ENCODE peak calls at places on chromosomes 7 and 10, in four cellular contexts. One of them, this sample, is unnamed.

GRCh38 chr7:114148779-114149178 is 230.0 kb upstream of the PPP1R3A start:
- DNase-seq in lower lobe of right lung: no peak
- DNase-seq in tibial artery: no peak
- DNase-seq in lung: no peak
- DNase-seq in this sample: no peak

GRCh38 chr10:49608166-49608758 is 1.8 kb upstream of the SLC18A3 start:
- DNase-seq in lower lobe of right lung: no peak
- DNase-seq in lung: no peak
- DNase-seq in tibial artery: peak; percentile 48
- DNase-seq in this sample: no peak

GRCh38 chr10:123891147-123892011 is at the start of gene CPXM2:
- DNase-seq in lung: no peak
- DNase-seq in tibial artery: peak; percentile 77
- DNase-seq in lower lobe of right lung: no peak
- DNase-seq in this sample: no peak

GRCh38 chr7:75889826-75890225 is 11.0 kb downstream of the RHBDD2 start:
- DNase-seq in tibial artery: no peak
- DNase-seq in lower lobe of right lung: no peak
- DNase-seq in lung: no peak
- DNase-seq in this sample: no peak

GRCh38 chr10:97140284-97140846 is 45.4 kb downstream of the SLIT1 start:
- DNase-seq in lung: no peak
- DNase-seq in tibial artery: peak; percentile 47
- DNase-seq in lower lobe of right lung: no peak
- DNase-seq in this sample: no peak

GRCh38 chr7:120743128-120743527 is 114.8 kb downstream of the TSPAN12 start:
- DNase-seq in lung: no peak
- DNase-seq in tibial artery: no peak
- DNase-seq in lower lobe of right lung: no peak
- DNase-seq in this sample: no peak

GRCh38 chr7:42103456-42103855 is 133.6 kb downstream of the GLI3 start:
- DNase-seq in lower lobe of right lung: no peak
- DNase-seq in tibial artery: no peak
- DNase-seq in lung: no peak
- DNase-seq in this sample: no peak

GRCh38 chr7:55113760-55114541 is 95.1 kb downstream of the EGFR start:
- DNase-seq in tibial artery: no peak
- DNase-seq in lung: no peak
- DNase-seq in lower lobe of right lung: no peak
- DNase-seq in this sample: no peak

GRCh38 chr10:53537508-53537907 is 764.9 kb upstream of the MBL2 start:
- DNase-seq in tibial artery: no peak
- DNase-seq in lower lobe of right lung: no peak
- DNase-seq in lung: no peak
- DNase-seq in this sample: no peak

GRCh38 chr7:148060724-148061123 is 529.8 kb upstream of the C7orf33 start:
- DNase-seq in lung: no peak
- DNase-seq in lower lobe of right lung: no peak
- DNase-seq in tibial artery: no peak
- DNase-seq in this sample: no peak

GRCh38 chr10:28984431-28984830 is 304.4 kb upstream of the LYZL1 start:
- DNase-seq in lung: peak; percentile 89
- DNase-seq in tibial artery: peak; percentile 96
- DNase-seq in lower lobe of right lung: peak; percentile 89
- DNase-seq in this sample: peak; percentile 21

GRCh38 chr10:132350391-132350790 is 18.4 kb downstream of the LRRC27 start:
- DNase-seq in tibial artery: peak; percentile 50
- DNase-seq in lower lobe of right lung: peak; percentile 35
- DNase-seq in lung: no peak
- DNase-seq in this sample: no peak

GRCh38 chr7:43877968-43878864 is 8.9 kb upstream of the MRPS24 start:
- DNase-seq in lower lobe of right lung: no peak
- DNase-seq in tibial artery: no peak
- DNase-seq in lung: no peak
- DNase-seq in this sample: no peak

GRCh38 chr10:74641659-74642058 is 184.7 kb upstream of the KAT6B start:
- DNase-seq in lung: no peak
- DNase-seq in tibial artery: no peak
- DNase-seq in lower lobe of right lung: no peak
- DNase-seq in this sample: no peak

GRCh38 chr10:129031233-129032150 is 435.5 kb upstream of the MGMT start:
- DNase-seq in tibial artery: no peak
- DNase-seq in lung: peak; percentile 42
- DNase-seq in lower lobe of right lung: no peak
- DNase-seq in this sample: no peak

GRCh38 chr7:44727346-44728262 is 21.0 kb upstream of the ZMIZ2 start:
- DNase-seq in tibial artery: no peak
- DNase-seq in lung: no peak
- DNase-seq in lower lobe of right lung: no peak
- DNase-seq in this sample: no peak

GRCh38 chr10:31136951-31137885 is 105.6 kb upstream of the ZNF438 start:
- DNase-seq in lower lobe of right lung: no peak
- DNase-seq in tibial artery: no peak
- DNase-seq in lung: no peak
- DNase-seq in this sample: no peak

GRCh38 chr7:3194501-3195141 is 106.4 kb upstream of the SDK1 start:
- DNase-seq in lower lobe of right lung: peak; percentile 51
- DNase-seq in tibial artery: no peak
- DNase-seq in lung: peak; percentile 38
- DNase-seq in this sample: no peak

GRCh38 chr7:5139998-5140397 is 50.0 kb upstream of the WIPI2 start:
- DNase-seq in lung: no peak
- DNase-seq in lower lobe of right lung: no peak
- DNase-seq in tibial artery: no peak
- DNase-seq in this sample: no peak

GRCh38 chr7:74083928-74084721 is 521 bp downstream of the LIMK1 start:
- DNase-seq in tibial artery: peak; percentile 73
- DNase-seq in lower lobe of right lung: peak; percentile 64
- DNase-seq in lung: no peak
- DNase-seq in this sample: no peak

GRCh38 chr7:26858229-26858568 is 6.2 kb downstream of the SKAP2 start:
- DNase-seq in lower lobe of right lung: no peak
- DNase-seq in tibial artery: no peak
- DNase-seq in lung: no peak
- DNase-seq in this sample: no peak

GRCh38 chr10:80583681-80584080 is 46.0 kb downstream of the SH2D4B start:
- DNase-seq in tibial artery: no peak
- DNase-seq in lower lobe of right lung: no peak
- DNase-seq in lung: no peak
- DNase-seq in this sample: no peak

GRCh38 chr10:49593998-49594397 is 16.1 kb upstream of the SLC18A3 start:
- DNase-seq in tibial artery: no peak
- DNase-seq in lower lobe of right lung: no peak
- DNase-seq in lung: no peak
- DNase-seq in this sample: no peak

GRCh38 chr7:107622429-107622828 is 38.2 kb upstream of the SLC26A4 start:
- DNase-seq in lower lobe of right lung: no peak
- DNase-seq in tibial artery: no peak
- DNase-seq in lung: no peak
- DNase-seq in this sample: no peak

GRCh38 chr7:77532247-77532646 is 4.8 kb upstream of the PTPN12 start:
- DNase-seq in lung: no peak
- DNase-seq in tibial artery: no peak
- DNase-seq in lower lobe of right lung: no peak
- DNase-seq in this sample: no peak

GRCh38 chr7:96985992-96986391 is 19.4 kb upstream of the DLX6 start:
- DNase-seq in lung: no peak
- DNase-seq in lower lobe of right lung: no peak
- DNase-seq in tibial artery: no peak
- DNase-seq in this sample: no peak

GRCh38 chr7:96987719-96988118 is 17.6 kb upstream of the DLX6 start:
- DNase-seq in lower lobe of right lung: no peak
- DNase-seq in tibial artery: no peak
- DNase-seq in lung: no peak
- DNase-seq in this sample: no peak

GRCh38 chr7:96989241-96989858 is 16.0 kb upstream of the DLX6 start:
- DNase-seq in lower lobe of right lung: no peak
- DNase-seq in lung: no peak
- DNase-seq in tibial artery: no peak
- DNase-seq in this sample: no peak

GRCh38 chr7:96989859-96990317 is 15.5 kb upstream of the DLX6 start:
- DNase-seq in lung: no peak
- DNase-seq in tibial artery: no peak
- DNase-seq in lower lobe of right lung: no peak
- DNase-seq in this sample: no peak

DNA sequence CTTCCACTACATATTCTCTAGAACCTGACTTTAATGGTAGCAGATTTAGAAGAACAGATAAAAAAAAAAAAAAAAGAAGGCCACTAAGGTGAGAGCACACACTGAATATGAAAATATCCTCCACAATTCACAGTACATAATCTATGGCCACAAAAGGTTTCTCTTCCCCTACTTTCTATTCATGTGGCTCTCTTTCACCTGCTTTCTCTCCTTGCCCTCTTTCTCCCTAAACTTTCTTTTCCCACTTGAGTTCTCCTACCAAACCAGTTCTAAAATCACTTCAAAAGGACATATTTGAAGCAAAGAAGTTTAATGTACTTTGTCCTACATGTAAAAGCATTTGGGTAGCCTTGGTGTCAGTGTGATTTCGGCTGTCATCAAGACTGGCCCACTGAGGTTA is 18.5 kb upstream of the DLX6 start:
- DNase-seq in lower lobe of right lung: no peak
- DNase-seq in lung: no peak
- DNase-seq in tibial artery: no peak
- DNase-seq in this sample: no peak
- H3K27me3 ChIP-seq in lower lobe of right lung: peaks cover 58% of the 10 kb centered on the region
- H3K27me3 ChIP-seq in lung: no peaks in the 10 kb centered on the region
- H3K27me3 ChIP-seq in tibial artery: peaks cover 62% of the 10 kb centered on the region
- H3K27me3 ChIP-seq in this sample: peaks cover 7% of the 10 kb centered on the region

GRCh38 chr7:96312502-96312901 is 9.4 kb downstream of the SLC25A13 start:
- DNase-seq in lung: no peak
- DNase-seq in tibial artery: no peak
- DNase-seq in lower lobe of right lung: no peak
- DNase-seq in this sample: no peak
- H3K27ac ChIP-seq in lung: no peak overlapping the region
- H3K27ac ChIP-seq in tibial artery: no peak overlapping the region
- H3K27ac ChIP-seq in lower lobe of right lung: no peak overlapping the region
- H3K27ac ChIP-seq in this sample: no peak overlapping the region

DNA sequence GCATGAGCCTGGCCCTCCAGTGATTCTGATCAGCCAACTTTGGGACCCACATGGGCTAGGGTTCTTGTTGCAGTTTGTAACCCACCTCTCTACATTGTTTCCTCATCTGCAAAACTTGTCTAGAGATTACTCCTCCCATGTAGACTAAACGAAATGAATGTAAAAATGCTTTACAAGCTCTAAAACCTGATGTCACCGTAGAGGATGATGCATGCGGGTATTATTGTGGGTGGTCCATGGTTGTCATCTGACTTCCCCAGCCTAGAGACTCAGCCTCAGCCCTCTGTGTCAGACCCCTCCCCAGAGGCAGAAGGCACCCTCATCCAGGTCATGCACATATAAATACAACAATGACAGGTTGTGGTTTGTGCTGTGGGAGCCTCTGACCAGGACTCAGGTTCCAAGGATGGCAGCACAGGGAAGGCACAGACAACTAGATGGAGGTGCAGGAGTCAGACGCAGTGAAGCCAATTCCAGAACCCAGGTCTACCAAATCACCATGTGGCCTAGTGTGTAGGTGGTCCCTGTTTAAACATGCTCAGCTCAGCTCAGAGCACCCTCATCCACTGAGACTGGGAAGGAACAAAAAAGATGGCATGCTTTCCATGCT is 3.2 kb upstream of the NODAL start:
- DNase-seq in tibial artery: no peak
- DNase-seq in lung: no peak
- DNase-seq in lower lobe of right lung: no peak
- DNase-seq in this sample: no peak
- H3K27me3 ChIP-seq in tibial artery: peaks cover 36% of the 10 kb centered on the region
- H3K27me3 ChIP-seq in lung: no peaks in the 10 kb centered on the region
- H3K27me3 ChIP-seq in lower lobe of right lung: peaks cover 29% of the 10 kb centered on the region
- H3K27me3 ChIP-seq in this sample: peaks cover 24% of the 10 kb centered on the region

GRCh38 chr10:102605712-102606111 is 38.6 kb upstream of the TRIM8 start:
- DNase-seq in lower lobe of right lung: no peak
- DNase-seq in tibial artery: no peak
- DNase-seq in lung: no peak
- DNase-seq in this sample: no peak
- H3K27ac ChIP-seq in lower lobe of right lung: no peak overlapping the region
- H3K27ac ChIP-seq in tibial artery: no peak overlapping the region
- H3K27ac ChIP-seq in lung: no peak overlapping the region
- H3K27ac ChIP-seq in this sample: no peak overlapping the region

GRCh38 chr7:142800103-142800502 is 29.3 kb downstream of the PRSS2 start:
- DNase-seq in lower lobe of right lung: no peak
- DNase-seq in tibial artery: no peak
- DNase-seq in lung: no peak
- DNase-seq in this sample: no peak
- H3K27me3 ChIP-seq in lower lobe of right lung: peaks cover 30% of the 10 kb centered on the region
- H3K27me3 ChIP-seq in tibial artery: peaks cover 40% of the 10 kb centered on the region
- H3K27me3 ChIP-seq in lung: no peaks in the 10 kb centered on the region
- H3K27me3 ChIP-seq in this sample: peaks cover 19% of the 10 kb centered on the region